ENCODE peak calls at places on chromosomes 11 and 22, in ten cellular contexts. E is AG04450, O is right lobe of liver, P is left ventricle myocardium inferior, D is PC-3, U is K562, M is lower lobe of right lung, X is H1, R is testis, K is colonic mucosa. Y is an unnamed sample.
A peak's percentile ranks its signal among the peaks of the same experiment; 100 is the strongest.

GRCh38 chr11:64571410-64572091 is 19.5 kb upstream of the SLC22A12 start:
- DNase-seq in K (peak; percentile 54), M (peak; percentile 32), U (peak; percentile 76), D (no peak), P (no peak), O (no peak), E (no peak), X (no peak), R (no peak), Y (no peak)

GRCh38 chr11:118929496-118930151 is 3.9 kb upstream of the BCL9L start:
- DNase-seq in D (peak; percentile 88), U (peak; percentile 58), E (no peak), P (peak; percentile 81), M (peak; percentile 89), O (peak; percentile 91), R (peak; percentile 89), K (peak; percentile 94), X (no peak), Y (peak; percentile 73)

GRCh38 chr11:134466035-134466908 is 54.2 kb upstream of the B3GAT1 start:
- DNase-seq in O (peak; percentile 60), D (no peak), X (no peak), K (peak; percentile 72), U (no peak), M (no peak), P (no peak), E (no peak), R (no peak), Y (no peak)

GRCh38 chr22:23763579-23764331 is 965 bp downstream of the C22orf15 start:
- DNase-seq in O (no peak), E (no peak), R (no peak), M (peak; percentile 73), D (no peak), K (no peak), X (no peak), P (no peak), U (peak; percentile 35), Y (no peak)

GRCh38 chr11:32658639-32659406 is 75.2 kb downstream of the EIF3M start:
- DNase-seq in R (no peak), P (no peak), E (no peak), O (no peak), X (no peak), D (peak; percentile 91), U (no peak), M (no peak), K (no peak), Y (no peak)

GRCh38 chr22:36194971-36195370 is 6.6 kb downstream of the APOL4 start:
- DNase-seq in O (peak; percentile 62), P (peak; percentile 38), M (peak; percentile 58), D (peak; percentile 65), X (peak; percentile 36), E (peak; percentile 52), K (peak; percentile 45), R (peak; percentile 76), U (no peak), Y (peak; percentile 34)

GRCh38 chr11:113885897-113886296 is 10.5 kb upstream of the USP28 start:
- DNase-seq in M (no peak), D (peak; percentile 58), K (no peak), R (no peak), O (no peak), E (no peak), P (no peak), U (no peak), X (no peak), Y (no peak)

GRCh38 chr11:61460474-61460881 is 30.6 kb downstream of the SDHAF2 start:
- DNase-seq in M (no peak), D (no peak), O (no peak), X (no peak), E (no peak), K (no peak), R (no peak), U (no peak), P (peak; percentile 38), Y (no peak)

GRCh38 chr22:46584081-46584903 is 35.9 kb upstream of the GRAMD4 start:
- DNase-seq in D (no peak), R (no peak), E (no peak), O (no peak), U (no peak), X (no peak), P (peak; percentile 12), K (no peak), M (peak; percentile 43), Y (no peak)

GRCh38 chr11:129652828-129653227 is 162.8 kb upstream of the TMEM45B start:
- DNase-seq in E (peak; percentile 30), M (no peak), D (peak; percentile 98), O (no peak), P (no peak), R (no peak), U (no peak), X (no peak), K (no peak), Y (no peak)

GRCh38 chr11:124736738-124737137 is 3.0 kb upstream of the NRGN start:
- DNase-seq in M (no peak), D (no peak), E (no peak), K (no peak), X (no peak), U (no peak), P (no peak), R (no peak), O (no peak), Y (no peak)

GRCh38 chr22:43210631-43211515 is 23.9 kb upstream of the TTLL12 start:
- DNase-seq in E (no peak), D (no peak), M (no peak), O (no peak), P (no peak), X (no peak), K (no peak), R (no peak), U (no peak), Y (no peak)

GRCh38 chr11:125371451-125371935 is 124.6 kb downstream of the FEZ1 start:
- DNase-seq in O (no peak), E (no peak), P (no peak), D (no peak), R (no peak), K (no peak), X (peak; percentile 68), M (no peak), U (no peak), Y (no peak)

GRCh38 chr11:46295996-46296519 is 18.6 kb downstream of the CREB3L1 start:
- DNase-seq in R (no peak), E (no peak), P (no peak), K (no peak), M (no peak), D (no peak), O (no peak), X (no peak), U (no peak), Y (no peak)

GRCh38 chr11:46294365-46295309 is 17.2 kb downstream of the CREB3L1 start:
- DNase-seq in U (peak; percentile 71), R (peak; percentile 55), X (peak; percentile 53), E (peak; percentile 82), P (no peak), K (no peak), O (no peak), M (no peak), D (peak; percentile 58), Y (no peak)

GRCh38 chr11:46298699-46299424 is 21.4 kb downstream of the CREB3L1 start:
- DNase-seq in O (no peak), R (no peak), E (no peak), U (no peak), M (no peak), K (no peak), X (no peak), P (no peak), D (peak; percentile 80), Y (no peak)

GRCh38 chr11:46295312-46295995 is 18.0 kb downstream of the CREB3L1 start:
- DNase-seq in O (no peak), K (no peak), E (no peak), X (peak; percentile 64), U (peak; percentile 96), D (no peak), P (peak; percentile 81), M (peak; percentile 77), R (peak; percentile 85), Y (peak; percentile 73)

GRCh38 chr11:46296520-46297448 is 19.3 kb downstream of the CREB3L1 start:
- DNase-seq in E (peak; percentile 92), M (no peak), R (peak; percentile 52), O (no peak), K (no peak), U (peak; percentile 94), X (peak; percentile 86), D (peak; percentile 19), P (peak; percentile 57), Y (peak; percentile 86)
- TF ChIP-seq CTCF in E (peak; percentile 86), M (peak; percentile 34), R (peak; percentile 27), O (no peak), K (no peak), U (peak; percentile 90), X (peak; percentile 74), D (no peak), P (peak; percentile 63), Y (peak; percentile 79)

DNA sequence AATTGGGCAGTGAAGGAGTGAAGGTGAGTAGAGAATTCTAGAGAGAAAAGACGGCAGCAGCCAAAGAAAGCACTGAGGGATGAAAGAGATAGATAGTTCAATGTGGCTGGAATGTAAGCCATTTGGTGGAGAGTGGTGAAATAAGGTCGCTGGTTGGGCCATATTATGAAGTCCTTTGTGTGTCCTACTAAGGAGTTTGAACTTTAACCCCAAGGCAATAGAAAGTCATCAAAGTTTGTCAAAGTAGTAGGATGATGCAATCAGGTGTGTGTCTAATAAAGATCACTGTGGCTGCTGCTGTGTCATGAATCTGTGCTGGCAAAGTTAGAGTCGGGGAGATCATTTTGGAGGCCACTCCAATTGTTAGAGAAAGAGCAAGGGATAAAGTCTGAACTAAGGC is 18.7 kb downstream of the RNF121 start:
- DNase-seq in K (no peak), X (no peak), R (no peak), M (no peak), E (no peak), O (peak; percentile 72), D (no peak), U (no peak), P (no peak), Y (no peak)
- TF ChIP-seq CTCF in K (no peak), X (no peak), R (no peak), M (no peak), E (no peak), O (no peak), D (no peak), U (no peak), P (no peak), Y (no peak)

GRCh38 chr11:66311965-66312548 is 4.8 kb downstream of the CD248 start:
- DNase-seq in U (peak; percentile 90), D (peak; percentile 89), O (peak; percentile 94), P (peak; percentile 93), R (peak; percentile 95), X (peak; percentile 71), M (peak; percentile 96), E (peak; percentile 84), K (peak; percentile 94), Y (peak; percentile 68)
- TF ChIP-seq CTCF in U (peak; percentile 97), D (peak; percentile 98), O (peak; percentile 95), P (peak; percentile 48), R (peak; percentile 70), X (no peak), M (peak; percentile 90), E (peak; percentile 94), K (no peak), Y (peak; percentile 75)

DNA sequence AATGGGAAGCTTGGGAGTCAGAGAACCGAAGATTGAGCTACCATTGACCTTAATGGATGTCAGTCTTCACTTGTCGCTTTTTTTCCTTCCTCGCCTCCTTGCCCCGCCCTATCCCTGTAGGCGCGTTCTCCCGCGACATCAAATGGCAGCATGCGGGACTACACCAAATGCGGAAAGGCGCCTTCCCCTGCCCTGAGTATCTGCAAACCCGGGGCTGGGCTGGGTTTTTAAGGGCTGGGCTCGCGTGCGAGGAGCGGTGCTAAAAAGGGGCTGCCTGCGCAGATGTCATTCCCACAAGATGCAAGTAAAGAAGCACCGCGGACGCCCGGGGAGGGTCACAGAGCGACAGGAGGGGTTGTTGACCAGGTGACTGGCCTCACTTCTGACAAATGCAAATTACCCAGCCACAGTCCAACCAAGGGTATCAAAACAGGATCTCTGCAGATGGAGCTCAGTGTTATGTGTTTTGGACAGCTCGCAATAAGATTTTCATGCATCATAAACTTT is 4.7 kb upstream of the FAM111B start:
- DNase-seq in O (peak; percentile 49), P (peak; percentile 25), M (peak; percentile 75), E (no peak), U (peak; percentile 29), R (peak; percentile 75), D (peak; percentile 68), K (peak; percentile 79), X (no peak), Y (peak; percentile 47)
- TF ChIP-seq CTCF in O (no peak), P (peak; percentile 24), M (peak; percentile 30), E (peak; percentile 41), U (peak; percentile 55), R (no peak), D (peak; percentile 44), K (peak; percentile 14), X (peak; percentile 65), Y (peak; percentile 42)